ENCODE peak calls at places on chromosomes 12 and 14, in five cellular contexts. E is transverse colon, S is stomach, K is HL-60, J is K562. R is an unnamed sample.

GRCh38 chr12:18468521-18469075 is 207.3 kb downstream of the PIK3C2G start:
- DNase-seq in J (no peak), S (no peak), E (no peak), K (no peak), R (no peak)

GRCh38 chr12:16303939-16304338 is 26.5 kb upstream of the SLC15A5 start:
- DNase-seq in S (no peak), K (no peak), E (no peak), J (no peak), R (no peak)

GRCh38 chr12:49131051-49131972 is at the start of gene TUBA1B:
- DNase-seq in S (peak; percentile 93), E (peak; percentile 94), K (peak; percentile 88), J (peak; percentile 97), R (peak; percentile 98)

GRCh38 chr14:29240046-29240445 is 473.5 kb downstream of the FOXG1 start:
- DNase-seq in E (no peak), K (no peak), S (no peak), J (no peak), R (no peak)

GRCh38 chr12:857611-858010 is 91.9 kb downstream of the RAD52 start:
- DNase-seq in J (no peak), S (no peak), E (no peak), K (no peak), R (no peak)

GRCh38 chr14:22332671-22333407 is 256.2 kb downstream of the DAD1 start:
- DNase-seq in K (no peak), S (no peak), E (no peak), J (no peak), R (no peak)

GRCh38 chr12:2795291-2796186 is 769 bp downstream of the FKBP4 start:
- DNase-seq in E (peak; percentile 86), J (peak; percentile 91), S (peak; percentile 84), K (peak; percentile 45), R (peak; percentile 95)

GRCh38 chr14:37668646-37669045 is 73.2 kb downstream of the TTC6 start:
- DNase-seq in S (no peak), K (no peak), E (no peak), J (no peak), R (no peak)

GRCh38 chr12:87441511-87441910 is 587.7 kb downstream of the C12orf50 start:
- DNase-seq in S (no peak), K (no peak), E (no peak), J (no peak), R (no peak)

DNA sequence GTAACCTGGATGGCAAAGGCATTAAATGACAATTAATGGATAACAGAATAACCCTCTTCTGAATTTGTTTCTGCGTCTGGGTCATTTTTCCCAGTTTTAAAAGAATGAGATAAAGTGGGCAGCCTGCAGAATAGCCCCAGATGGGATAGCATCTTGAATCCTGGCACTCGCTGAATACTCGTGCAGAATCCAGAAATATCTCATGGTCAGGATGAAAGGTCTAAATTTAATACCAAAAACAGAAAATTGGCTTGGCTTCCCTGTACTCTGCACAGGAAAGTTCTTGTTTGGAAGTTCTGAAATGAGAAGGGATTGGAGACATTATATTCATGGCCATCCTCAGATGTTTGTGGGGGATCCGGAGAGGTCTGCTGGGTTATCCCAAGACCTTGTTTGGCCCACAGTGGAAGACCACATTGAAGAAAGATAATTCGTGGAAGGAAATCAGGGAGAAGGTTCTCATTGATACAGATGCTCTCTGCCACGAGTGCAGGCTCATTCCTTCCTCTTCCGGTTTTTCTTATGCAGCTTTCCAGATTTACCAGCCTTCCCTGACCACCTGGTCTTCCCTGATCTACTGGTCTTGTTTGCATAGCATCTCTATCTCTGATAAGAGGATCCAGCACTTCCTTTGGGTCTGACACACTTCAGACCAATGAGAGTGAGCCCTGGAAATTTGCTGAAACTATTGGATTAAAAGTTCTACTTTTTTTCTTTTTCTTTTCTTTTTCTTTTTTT is 6.0 kb upstream of the IFT81 start:
- DNase-seq in S (no peak), E (no peak), J (peak; percentile 46), K (no peak), R (no peak)
- TF ChIP-seq POLR2AphosphoS5 in S (no peak), E (no peak), J (no peak), K (no peak), R (no peak)

GRCh38 chr12:54870617-54871016 is 16.3 kb downstream of the MUCL1 start:
- DNase-seq in K (no peak), E (no peak), S (no peak), J (no peak), R (no peak)
- TF ChIP-seq CTCF in K (no peak), E (no peak), S (no peak), J (no peak), R (no peak)

GRCh38 chr12:58860788-58861240 is 59.5 kb downstream of the LRIG3 start:
- DNase-seq in E (no peak), J (no peak), K (no peak), S (no peak), R (no peak)
- TF ChIP-seq POLR2AphosphoS5 in E (no peak), J (no peak), K (no peak), S (no peak), R (no peak)

GRCh38 chr14:104114421-104115130 is 23.8 kb upstream of the KIF26A start:
- DNase-seq in K (no peak), J (no peak), E (no peak), S (peak; percentile 22), R (peak; percentile 53)

GRCh38 chr14:104115131-104115600 is 23.2 kb upstream of the KIF26A start:
- DNase-seq in J (no peak), K (no peak), E (no peak), S (peak; percentile 21), R (peak; percentile 39)

GRCh38 chr14:104117341-104118005 is 20.9 kb upstream of the KIF26A start:
- DNase-seq in S (peak; percentile 35), J (no peak), K (no peak), E (no peak), R (peak; percentile 63)

GRCh38 chr14:104116544-104117340 is 21.6 kb upstream of the KIF26A start:
- DNase-seq in K (no peak), S (peak; percentile 85), E (peak; percentile 83), J (no peak), R (peak; percentile 54)

DNA sequence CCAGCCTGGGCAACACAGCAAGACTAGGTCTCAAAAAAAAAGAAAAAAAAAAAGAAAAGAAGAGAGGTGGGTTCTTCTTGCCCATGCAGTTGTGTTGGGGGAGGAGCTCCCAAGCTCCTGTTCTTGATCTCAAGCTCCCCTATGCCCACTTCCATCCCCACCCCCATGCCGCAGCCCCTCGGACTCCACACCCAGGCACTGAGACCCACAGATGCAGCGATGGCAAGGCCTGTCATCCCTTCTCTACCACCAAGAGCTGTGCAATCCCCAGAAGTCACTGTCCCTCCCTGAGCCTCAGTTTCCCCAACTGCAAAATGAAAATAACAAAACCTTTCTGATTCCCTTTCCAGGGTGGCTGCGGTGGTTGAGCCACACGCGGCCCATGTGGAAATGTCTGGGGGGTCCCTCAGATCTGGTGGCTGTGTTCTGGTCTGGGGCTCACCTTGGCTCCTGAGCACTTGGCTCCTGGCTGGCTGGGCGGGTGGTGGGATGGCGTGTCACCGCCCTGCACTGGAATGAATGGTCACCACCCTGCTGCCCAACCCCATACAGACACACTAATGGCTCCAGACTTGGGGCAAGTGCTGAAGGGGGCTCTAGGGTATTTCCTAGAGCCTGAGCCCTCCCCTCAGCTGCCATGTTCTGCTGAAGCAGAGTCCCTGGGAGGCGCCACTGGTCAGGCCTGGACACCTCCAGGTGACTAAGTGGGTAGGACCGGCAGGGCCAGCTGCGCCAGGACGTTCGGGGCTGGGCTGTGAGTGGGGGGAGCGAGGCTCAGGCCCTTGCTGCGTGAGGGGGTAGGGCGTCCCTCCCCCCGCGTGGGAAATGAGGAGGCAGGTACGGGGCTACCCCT is 22.5 kb upstream of the KIF26A start:
- DNase-seq in J (no peak), S (peak; percentile 59), E (peak; percentile 53), K (no peak), R (peak; percentile 42)
- TF ChIP-seq CTCF in J (no peak), S (no peak), E (no peak), K (no peak), R (no peak)

GRCh38 chr14:103576371-103577024 is 13.7 kb downstream of the COA8 start:
- DNase-seq in J (no peak), S (peak; percentile 96), E (peak; percentile 95), K (no peak), R (peak; percentile 91)
- TF ChIP-seq POLR2AphosphoS5 in J (no peak), S (peak; percentile 77), E (peak; percentile 83), K (no peak), R (peak; percentile 87)

DNA sequence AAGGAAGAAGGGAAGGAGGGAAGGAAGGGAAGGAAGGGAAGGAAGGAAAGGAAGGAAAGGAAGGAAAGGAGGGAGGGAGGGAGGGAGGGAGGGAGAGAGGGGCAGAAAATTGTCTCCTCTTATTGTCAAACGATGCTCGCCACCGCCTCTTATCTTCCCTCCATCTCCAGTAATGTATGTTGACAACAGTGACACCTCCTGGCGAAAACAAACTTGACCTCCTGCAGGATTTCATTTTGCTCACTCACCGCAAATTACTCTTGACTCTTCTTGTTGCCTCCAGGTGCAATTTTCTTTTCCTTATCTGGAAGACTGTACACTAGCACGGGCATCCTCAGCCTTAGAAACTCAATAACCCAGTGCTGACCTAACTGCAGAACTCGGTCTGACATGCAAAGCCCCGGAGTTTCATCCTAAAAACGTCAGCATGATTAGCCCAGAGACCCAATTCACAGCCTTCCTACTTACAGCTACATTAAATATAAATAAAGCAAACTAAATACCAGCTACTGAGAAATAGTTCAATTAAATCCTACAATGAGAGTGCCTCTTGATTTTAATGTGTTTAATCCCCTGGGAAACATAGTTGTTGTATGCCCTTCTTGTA is 512.4 kb upstream of the TMPO start:
- DNase-seq in E (peak; percentile 8), K (peak; percentile 48), J (peak; percentile 7), S (peak; percentile 33), R (no peak)
- TF ChIP-seq CTCF in E (no peak), K (peak; percentile 30), J (peak; percentile 8), S (peak; percentile 29), R (no peak)

GRCh38 chr12:93140309-93140708 is 211.2 kb upstream of the EEA1 start:
- DNase-seq in E (no peak), K (no peak), J (no peak), S (no peak), R (no peak)

GRCh38 chr12:93136243-93137015 is 207.3 kb upstream of the EEA1 start:
- DNase-seq in K (peak; percentile 57), J (no peak), E (no peak), S (no peak), R (no peak)

GRCh38 chr12:93139028-93139665 is 210.1 kb upstream of the EEA1 start:
- DNase-seq in K (peak; percentile 93), E (no peak), J (no peak), S (no peak), R (no peak)

GRCh38 chr12:93135286-93136239 is 206.5 kb upstream of the EEA1 start:
- DNase-seq in K (peak; percentile 67), J (no peak), S (no peak), E (no peak), R (no peak)

GRCh38 chr12:93137656-93138612 is 208.8 kb upstream of the EEA1 start:
- DNase-seq in J (peak; percentile 37), S (no peak), E (no peak), K (peak; percentile 30), R (no peak)
- TF ChIP-seq POLR2AphosphoS5 in J (no peak), S (no peak), E (no peak), K (no peak), R (no peak)

R was measured in spleen.